ENCODE peak calls at places on chromosomes 3 and 15, in six cellular contexts. One of them, this sample, is unnamed.

GRCh38 chr3:52374173-52374572 is 58.1 kb downstream of the DNAH1 start:
- DNase-seq in tibial artery: no peak
- DNase-seq in GF-D8: no peak
- DNase-seq in NCI-H748 treated with DMSO at 0.1 percent for 48 hours: no peak
- DNase-seq in fibroblast of pulmonary artery: no peak
- DNase-seq in anterior cingulate cortex: no peak
- DNase-seq in this sample: no peak

GRCh38 chr3:123658118-123658859 is 73.4 kb upstream of the HACD2 start:
- DNase-seq in anterior cingulate cortex: peak
- DNase-seq in fibroblast of pulmonary artery: peak
- DNase-seq in tibial artery: peak
- DNase-seq in NCI-H748 treated with DMSO at 0.1 percent for 48 hours: no peak
- DNase-seq in GF-D8: no peak
- DNase-seq in this sample: no peak

GRCh38 chr15:38894260-38894948 is 329.8 kb upstream of the RASGRP1 start:
- DNase-seq in tibial artery: no peak
- DNase-seq in fibroblast of pulmonary artery: peak
- DNase-seq in NCI-H748 treated with DMSO at 0.1 percent for 48 hours: no peak
- DNase-seq in anterior cingulate cortex: no peak
- DNase-seq in GF-D8: no peak
- DNase-seq in this sample: no peak

GRCh38 chr3:51687472-51688205 is 16.6 kb downstream of the TEX264 start:
- DNase-seq in GF-D8: no peak
- DNase-seq in anterior cingulate cortex: no peak
- DNase-seq in NCI-H748 treated with DMSO at 0.1 percent for 48 hours: no peak
- DNase-seq in fibroblast of pulmonary artery: peak
- DNase-seq in tibial artery: no peak
- DNase-seq in this sample: no peak

GRCh38 chr3:25462495-25462894 is 34.4 kb downstream of the RARB start:
- DNase-seq in GF-D8: no peak
- DNase-seq in fibroblast of pulmonary artery: no peak
- DNase-seq in tibial artery: no peak
- DNase-seq in anterior cingulate cortex: no peak
- DNase-seq in NCI-H748 treated with DMSO at 0.1 percent for 48 hours: no peak
- DNase-seq in this sample: no peak

GRCh38 chr15:80474751-80475295 is 70.6 kb downstream of the ARNT2 start:
- DNase-seq in tibial artery: no peak
- DNase-seq in fibroblast of pulmonary artery: no peak
- DNase-seq in anterior cingulate cortex: no peak
- DNase-seq in NCI-H748 treated with DMSO at 0.1 percent for 48 hours: no peak
- DNase-seq in GF-D8: no peak
- DNase-seq in this sample: no peak

GRCh38 chr3:63911901-63912767 is at the start of gene SCAANT1:
- DNase-seq in fibroblast of pulmonary artery: peak
- DNase-seq in GF-D8: peak
- DNase-seq in NCI-H748 treated with DMSO at 0.1 percent for 48 hours: peak
- DNase-seq in tibial artery: peak
- DNase-seq in anterior cingulate cortex: peak
- DNase-seq in this sample: peak

GRCh38 chr15:43225201-43225949 is 4.6 kb upstream of the EPB42 start:
- DNase-seq in anterior cingulate cortex: peak
- DNase-seq in NCI-H748 treated with DMSO at 0.1 percent for 48 hours: no peak
- DNase-seq in fibroblast of pulmonary artery: peak
- DNase-seq in GF-D8: peak
- DNase-seq in tibial artery: no peak
- DNase-seq in this sample: peak

GRCh38 chr3:50807266-50807665 is 132.5 kb downstream of the DOCK3 start:
- DNase-seq in NCI-H748 treated with DMSO at 0.1 percent for 48 hours: no peak
- DNase-seq in tibial artery: no peak
- DNase-seq in anterior cingulate cortex: no peak
- DNase-seq in GF-D8: no peak
- DNase-seq in fibroblast of pulmonary artery: no peak
- DNase-seq in this sample: no peak